ENCODE peak calls at places on chromosomes 6 and 20, in seven cellular contexts. L is endodermal cell, T is adrenal gland, U is colonic mucosa, D is GM06990, K is pancreas, W is A549. X is an unnamed sample.

GRCh38 chr20:7893019-7893730 is 47.1 kb downstream of the HAO1 start:
- DNase-seq in L (no peak), U (no peak), D (no peak), K (no peak), W (no peak), T (no peak), X (no peak)

GRCh38 chr6:41536884-41537347 is 9.3 kb upstream of the FOXP4 start:
- DNase-seq in W (no peak), D (no peak), T (no peak), U (peak), K (peak), L (no peak), X (no peak)

GRCh38 chr6:167157867-167158266 is at the start of gene GPR31:
- DNase-seq in L (no peak), W (no peak), U (no peak), D (no peak), T (no peak), K (no peak), X (no peak)

GRCh38 chr20:24684954-24685691 is 215.7 kb downstream of the SYNDIG1 start:
- DNase-seq in W (no peak), T (no peak), L (peak), D (no peak), K (no peak), U (no peak), X (no peak)

GRCh38 chr6:66861007-66861541 is 1154.0 kb upstream of the EYS start:
- DNase-seq in K (no peak), L (no peak), D (no peak), T (no peak), U (no peak), W (no peak), X (no peak)

GRCh38 chr20:10619427-10619826 is 54.4 kb downstream of the JAG1 start:
- DNase-seq in D (no peak), L (no peak), K (no peak), T (no peak), U (no peak), W (peak), X (peak)

GRCh38 chr6:158853072-158853871 is 34.1 kb upstream of the EZR start:
- DNase-seq in W (peak), L (peak), D (peak), T (peak), K (peak), U (peak), X (peak)

GRCh38 chr20:50338479-50339195 is 148.0 kb downstream of the CEBPB start:
- DNase-seq in D (peak), W (no peak), L (peak), U (no peak), K (no peak), T (peak), X (no peak)

GRCh38 chr6:116801971-116802370 is 26.9 kb downstream of the GPRC6A start:
- DNase-seq in L (no peak), D (no peak), K (no peak), T (no peak), U (no peak), W (no peak), X (no peak)

GRCh38 chr20:17225891-17226409 is 890 bp upstream of the PCSK2 start:
- DNase-seq in D (no peak), U (no peak), W (no peak), T (no peak), L (peak), K (peak), X (no peak)

GRCh38 chr6:157089258-157089657 is 234.1 kb downstream of the TMEM242 start:
- DNase-seq in U (no peak), D (no peak), T (no peak), L (peak), K (no peak), W (peak), X (no peak)

GRCh38 chr6:67916389-67916788 is 718.7 kb upstream of the ADGRB3 start:
- DNase-seq in T (no peak), D (no peak), L (no peak), K (no peak), W (no peak), U (no peak), X (no peak)

GRCh38 chr6:3617681-3618299 is 133.7 kb downstream of the PXDC1 start:
- DNase-seq in D (no peak), L (peak), K (no peak), W (no peak), T (no peak), U (no peak), X (no peak)

GRCh38 chr20:64080013-64080812 is at the start of gene OPRL1:
- DNase-seq in U (no peak), T (peak), W (no peak), D (peak), L (no peak), K (no peak), X (no peak)

GRCh38 chr6:134287863-134288537 is 29.9 kb downstream of the SGK1 start:
- DNase-seq in L (no peak), K (no peak), T (no peak), D (no peak), U (no peak), W (peak), X (no peak)

GRCh38 chr6:101226677-101227135 is 166.8 kb upstream of the GRIK2 start:
- DNase-seq in T (no peak), U (no peak), K (no peak), D (no peak), L (peak), W (peak), X (peak)
- TF ChIP-seq CTCF in T (no peak), U (no peak), K (no peak), D (peak), L (peak), W (peak), X (peak)

GRCh38 chr6:137487947-137488735 is 6.1 kb downstream of the OLIG3 start:
- DNase-seq in L (peak), D (peak), T (no peak), W (no peak), U (no peak), K (no peak), X (no peak)
- H3K4me3 ChIP-seq in L (peak), D (peak), T (no peak), W (no peak), U (no peak), K (no peak), X (no peak)

DNA sequence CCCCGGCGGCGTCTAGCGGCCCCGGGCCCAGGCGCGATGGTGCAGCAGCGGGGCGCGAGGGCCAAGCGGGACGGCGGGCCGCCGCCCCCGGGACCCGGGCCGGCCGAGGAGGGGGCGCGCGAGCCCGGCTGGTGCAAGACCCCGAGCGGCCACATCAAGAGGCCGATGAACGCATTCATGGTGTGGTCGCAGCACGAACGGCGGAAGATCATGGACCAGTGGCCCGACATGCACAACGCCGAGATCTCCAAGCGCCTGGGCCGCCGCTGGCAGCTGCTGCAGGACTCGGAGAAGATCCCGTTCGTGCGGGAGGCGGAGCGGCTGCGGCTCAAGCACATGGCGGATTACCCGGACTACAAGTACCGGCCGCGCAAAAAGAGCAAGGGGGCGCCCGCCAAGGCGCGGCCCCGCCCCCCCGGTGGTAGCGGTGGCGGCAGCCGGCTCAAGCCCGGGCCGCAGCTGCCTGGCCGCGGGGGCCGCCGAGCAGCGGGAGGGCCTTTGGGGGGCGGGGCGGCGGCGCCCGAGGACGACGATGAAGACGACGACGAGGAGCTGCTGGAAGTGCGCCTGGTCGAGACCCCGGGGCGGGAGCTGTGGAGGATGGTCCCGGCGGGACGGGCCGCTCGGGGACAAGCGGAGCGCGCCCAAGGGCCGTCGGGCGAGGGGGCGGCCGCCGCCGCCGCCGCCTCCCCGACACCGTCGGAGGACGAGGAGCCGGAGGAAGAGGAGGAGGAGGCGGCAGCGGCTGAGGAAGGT is 715 bp downstream of the SOX12 start:
- DNase-seq in T (peak), W (peak), D (peak), U (peak), K (peak), L (peak), X (no peak)
- TF ChIP-seq CTCF in T (no peak), W (no peak), D (no peak), U (no peak), K (no peak), L (no peak), X (no peak)

GRCh38 chr20:12113468-12114371 is 196.0 kb downstream of the BTBD3 start:
- DNase-seq in D (no peak), K (no peak), T (no peak), W (no peak), U (peak), L (no peak), X (peak)
- H3K4me3 ChIP-seq in D (no peak), K (no peak), T (no peak), W (no peak), U (no peak), L (no peak), X (no peak)

DNA sequence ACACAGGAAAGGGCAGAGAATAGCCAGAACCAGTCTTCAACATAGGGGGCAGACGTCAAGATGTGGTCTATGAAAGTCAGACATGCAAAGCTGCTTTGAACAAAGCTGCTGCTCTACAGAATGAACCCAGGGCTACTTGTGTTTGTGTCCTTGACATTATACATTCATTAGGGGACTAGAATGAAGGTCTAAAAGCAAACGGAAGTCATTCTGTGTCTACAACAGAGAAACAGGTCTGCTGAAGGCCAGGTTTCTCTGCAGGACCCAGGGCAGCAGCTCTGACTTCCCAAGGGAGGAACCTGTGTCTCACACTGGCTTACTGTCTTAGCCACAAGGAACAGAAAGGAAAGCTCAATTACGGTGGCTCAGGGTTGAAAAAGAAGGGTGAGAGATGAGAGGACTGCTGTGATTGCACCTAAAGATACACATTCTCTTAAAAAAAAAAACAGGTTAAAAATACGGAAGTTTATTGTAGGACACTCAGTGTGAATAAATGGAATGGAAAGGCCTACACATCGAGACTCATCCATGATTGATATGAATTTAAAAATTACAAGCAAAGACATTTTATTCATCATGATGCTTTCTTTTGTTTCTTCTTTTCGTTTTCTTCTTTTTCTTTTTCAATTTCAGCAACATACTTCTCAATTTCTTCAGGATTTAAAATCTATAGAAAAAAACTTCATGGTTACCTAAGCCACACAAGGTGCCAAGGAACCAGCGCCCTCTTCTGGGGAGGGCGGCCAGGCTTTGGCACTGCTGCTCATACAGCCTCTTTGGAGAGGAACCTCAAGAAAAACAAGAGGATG is 6.7 kb downstream of the PSMA7 start:
- DNase-seq in U (peak), K (peak), L (peak), D (no peak), W (peak), T (peak), X (no peak)
- TF ChIP-seq CTCF in U (peak), K (peak), L (peak), D (peak), W (peak), T (peak), X (peak)

GRCh38 chr20:35444226-35444625 is 6.2 kb upstream of the GDF5 start:
- DNase-seq in T (no peak), D (no peak), U (no peak), L (no peak), W (no peak), K (no peak), X (no peak)

GRCh38 chr20:35443003-35443402 is 5.0 kb upstream of the GDF5 start:
- DNase-seq in W (no peak), L (no peak), K (no peak), T (no peak), D (no peak), U (no peak), X (peak)

GRCh38 chr20:35448788-35449373 is 6.5 kb upstream of the CEP250 start:
- DNase-seq in T (no peak), U (no peak), W (peak), D (no peak), K (no peak), L (no peak), X (no peak)

GRCh38 chr20:35447082-35447789 is 8.2 kb upstream of the CEP250 start:
- DNase-seq in K (peak), D (peak), W (peak), U (peak), T (peak), L (peak), X (peak)

DNA sequence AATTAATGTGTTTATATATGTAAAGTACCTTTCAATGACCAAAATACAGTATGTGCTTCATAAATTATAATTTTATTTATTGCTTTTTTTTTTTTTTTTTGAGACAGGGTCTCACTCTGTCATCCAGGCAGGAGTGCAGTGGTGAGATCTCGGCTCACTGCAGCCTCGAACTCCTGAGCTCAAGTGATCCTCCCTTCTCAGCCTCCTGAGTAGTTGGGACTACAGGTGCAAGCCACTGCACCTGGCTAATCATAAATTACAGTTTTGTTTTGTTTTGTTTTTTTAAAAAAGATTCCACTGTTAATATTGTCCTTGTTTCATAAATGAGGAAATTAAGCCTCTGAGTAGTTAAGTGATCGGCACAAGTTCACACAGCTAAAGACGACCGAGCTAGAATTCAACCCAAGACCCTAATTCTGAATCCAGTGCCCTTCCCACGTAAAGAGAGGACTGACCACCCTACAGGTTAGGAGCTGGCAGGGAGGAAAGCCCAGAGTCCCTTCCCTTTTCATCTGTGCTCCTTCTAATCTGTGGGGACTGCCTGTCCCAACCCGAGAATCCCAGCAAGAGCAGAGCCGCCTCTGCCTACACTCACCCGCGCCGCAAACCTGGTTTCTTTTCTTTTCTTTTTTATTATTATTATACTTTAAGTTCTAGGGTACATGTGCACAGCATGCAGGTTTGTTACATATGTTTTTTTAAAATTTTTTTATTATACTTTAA is 8.5 kb upstream of the GDF5 start:
- DNase-seq in U (no peak), K (no peak), T (no peak), L (peak), D (no peak), W (no peak), X (no peak)
- H3K4me3 ChIP-seq in U (peak), K (no peak), T (no peak), L (no peak), D (no peak), W (peak), X (peak)